ENCODE peak calls at places on chromosomes 11 and 22, in six cellular contexts. I is OCI-M1; S is activated CD4-positive, CD25-positive, alpha-beta regulatory T cell treated with anti-CD3 and anti-CD28 coated beads, Interleukin-2, amount 50 U/mL, for 16 hours; V is AG08395; X is fibroblast of mammary gland; F is substantia nigra. P is an unnamed sample.

GRCh38 chr11:11979487-11980117 is 28.8 kb downstream of the DKK3 start:
- DNase-seq in I (no peak), S (no peak), V (peak), X (peak), F (no peak), P (no peak)

GRCh38 chr11:76626921-76627391 is 43.6 kb downstream of the LRRC32 start:
- DNase-seq in I (peak), S (peak), V (peak), X (no peak), F (no peak), P (no peak)

GRCh38 chr11:72751293-72752087 is 718 bp downstream of the ARAP1 start:
- DNase-seq in I (peak), S (no peak), V (peak), X (no peak), F (no peak), P (no peak)

GRCh38 chr11:102620179-102620578 is 5.0 kb downstream of the MMP20 start:
- DNase-seq in I (no peak), S (no peak), V (no peak), X (no peak), F (no peak), P (no peak)

GRCh38 chr11:18264035-18264434 is 2.0 kb upstream of the SAA1 start:
- DNase-seq in I (no peak), S (no peak), V (no peak), X (no peak), F (no peak), P (no peak)

GRCh38 chr11:73227571-73228211 is 9.6 kb downstream of the P2RY2 start:
- DNase-seq in I (no peak), S (no peak), V (no peak), X (no peak), F (no peak), P (no peak)

GRCh38 chr11:110903830-110904229 is 191.6 kb upstream of the ARHGAP20 start:
- DNase-seq in I (no peak), S (no peak), V (no peak), X (peak), F (no peak), P (no peak)

GRCh38 chr11:101390539-101390938 is 193.3 kb downstream of the TRPC6 start:
- DNase-seq in I (peak), S (no peak), V (no peak), X (peak), F (no peak), P (no peak)

GRCh38 chr11:44997566-44997965 is 46.9 kb upstream of the TP53I11 start:
- DNase-seq in I (no peak), S (no peak), V (no peak), X (no peak), F (no peak), P (no peak)

GRCh38 chr11:77637345-77638165 is at the start of gene CLNS1A:
- DNase-seq in I (peak), S (peak), V (peak), X (peak), F (peak), P (peak)

GRCh38 chr11:17066691-17067090 is 10.8 kb downstream of the RPS13 start:
- DNase-seq in I (no peak), S (no peak), V (no peak), X (no peak), F (no peak), P (no peak)

GRCh38 chr11:71298016-71298550 is 45.7 kb upstream of the SHANK2 start:
- DNase-seq in I (no peak), S (no peak), V (no peak), X (no peak), F (no peak), P (no peak)

GRCh38 chr22:28172948-28173360 is 253.9 kb upstream of the PITPNB start:
- DNase-seq in I (no peak), S (no peak), V (no peak), X (no peak), F (no peak), P (no peak)

GRCh38 chr11:29293825-29294224 is 723.0 kb downstream of the KCNA4 start:
- DNase-seq in I (peak), S (no peak), V (peak), X (peak), F (no peak), P (no peak)

GRCh38 chr22:32761251-32761903 is 40.1 kb upstream of the TIMP3 start:
- DNase-seq in I (no peak), S (no peak), V (no peak), X (no peak), F (no peak), P (no peak)